ENCODE peak calls at places on chromosomes 3 and 15, in nine cellular contexts. N, X, T, H, U, I, V, R and P are unnamed samples.

GRCh38 chr3:39284457-39284881 is 4.6 kb upstream of the CX3CR1 start:
- DNase-seq in N (no peak), X (no peak), T (no peak), H (no peak), U (peak), I (peak), V (no peak), R (no peak), P (no peak)

GRCh38 chr3:78204977-78205376 is 1165.1 kb downstream of the ROBO2 start:
- DNase-seq in N (peak), X (no peak), T (no peak), H (peak), U (no peak), I (peak), V (peak), R (peak), P (peak)

GRCh38 chr3:56923546-56924224 is 121.9 kb upstream of the ARHGEF3 start:
- DNase-seq in N (no peak), X (no peak), T (no peak), H (peak), U (no peak), I (peak), V (peak), R (peak), P (peak)

GRCh38 chr3:48000212-48000611 is 16.0 kb downstream of the MAP4 start:
- DNase-seq in N (no peak), X (no peak), T (no peak), H (no peak), U (no peak), I (no peak), V (no peak), R (no peak), P (no peak)

GRCh38 chr3:188573286-188573928 is 419.4 kb downstream of the LPP start:
- DNase-seq in N (peak), X (no peak), T (no peak), H (no peak), U (no peak), I (no peak), V (no peak), R (peak), P (no peak)

GRCh38 chr15:26891448-26891881 is 24.6 kb downstream of the GABRA5 start:
- DNase-seq in N (peak), X (no peak), T (no peak), H (peak), U (peak), I (peak), V (peak), R (peak), P (peak)

GRCh38 chr15:69559440-69560215 is 107.0 kb downstream of the RPLP1 start:
- DNase-seq in N (no peak), X (no peak), T (no peak), H (no peak), U (peak), I (peak), V (no peak), R (no peak), P (no peak)

GRCh38 chr15:56672721-56673120 is 60.6 kb downstream of the ZNF280D start:
- DNase-seq in N (no peak), X (no peak), T (no peak), H (no peak), U (no peak), I (peak), V (no peak), R (no peak), P (peak)

GRCh38 chr3:62003833-62004232 is 369.5 kb downstream of the FEZF2 start:
- DNase-seq in N (no peak), X (no peak), T (no peak), H (no peak), U (peak), I (no peak), V (no peak), R (no peak), P (no peak)

GRCh38 chr15:99487337-99487730 is 78.5 kb upstream of the MEF2A start:
- DNase-seq in N (no peak), X (no peak), T (no peak), H (no peak), U (no peak), I (no peak), V (no peak), R (no peak), P (no peak)
- H3K27ac ChIP-seq in N (no peak), X (peak), T (peak), H (peak), U (peak), I (peak), V (peak), R (no peak), P (no peak)

GRCh38 chr15:67025719-67026118 is 39.7 kb upstream of the SMAD3 start:
- DNase-seq in N (no peak), X (peak), T (no peak), H (peak), U (peak), I (peak), V (peak), R (no peak), P (peak)
- H3K4me3 ChIP-seq in N (no peak), X (no peak), T (no peak), H (no peak), U (no peak), I (no peak), V (no peak), R (no peak), P (no peak)

GRCh38 chr15:60799885-60800728 is 321.2 kb upstream of the ICE2 start:
- DNase-seq in N (no peak), X (no peak), T (no peak), H (no peak), U (no peak), I (no peak), V (no peak), R (no peak), P (no peak)
- H3K27ac ChIP-seq in N (no peak), X (no peak), T (no peak), H (peak), U (peak), I (no peak), V (no peak), R (no peak), P (peak)

DNA sequence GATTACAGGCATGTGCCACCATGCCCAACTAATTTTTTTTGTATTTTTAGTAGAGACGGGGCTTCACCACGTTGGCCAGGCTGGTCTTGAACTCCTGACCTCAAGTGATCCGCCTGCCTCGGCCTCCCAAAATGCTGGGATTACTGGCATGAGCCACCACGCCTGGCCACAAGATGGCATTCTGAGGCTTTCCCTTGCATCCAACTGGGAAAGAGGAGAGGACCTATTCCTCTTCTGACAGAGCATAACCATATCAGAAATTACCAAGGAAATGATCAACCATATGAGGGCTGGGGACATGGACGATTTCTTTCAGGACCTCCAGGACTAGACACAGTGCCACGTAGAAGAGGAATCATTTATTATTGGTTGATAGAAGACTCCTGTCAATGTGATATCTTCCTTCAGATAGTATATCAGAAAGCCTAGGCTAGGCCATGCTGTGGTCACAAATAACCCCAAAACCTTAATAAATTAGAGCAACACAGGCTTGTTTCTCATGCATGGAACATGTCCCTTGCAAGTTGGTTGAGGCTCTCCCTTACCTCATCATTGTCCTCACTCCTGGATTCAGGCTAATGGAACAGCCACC is 372.3 kb upstream of the IL12A start:
- DNase-seq in N (peak), X (no peak), T (no peak), H (peak), U (no peak), I (peak), V (peak), R (peak), P (peak)
- H3K4me3 ChIP-seq in N (no peak), X (no peak), T (no peak), H (no peak), U (no peak), I (no peak), V (no peak), R (no peak), P (no peak)

GRCh38 chr3:19213608-19214220 is 65.4 kb downstream of the KCNH8 start:
- DNase-seq in N (peak), X (no peak), T (no peak), H (no peak), U (no peak), I (no peak), V (peak), R (peak), P (no peak)
- H3K27ac ChIP-seq in N (no peak), X (no peak), T (no peak), H (no peak), U (no peak), I (no peak), V (no peak), R (no peak), P (no peak)